ENCODE peak calls at places on chromosomes 3 and 15, in five cellular contexts. W is effector memory CD8-positive, alpha-beta T cell; X is HCEC 1CT; F is neural progenitor cell; P is activated T-helper 9 cell treated with anti-CD3 and anti-CD28 coated beads, Interleukin-2, amount 50 U/mL, for 16 hours. T is an unnamed sample.

GRCh38 chr15:69780374-69780773 is 317.3 kb downstream of the TLE3 start:
- DNase-seq in W (no peak), X (no peak), F (no peak), P (no peak), T (no peak)

GRCh38 chr3:52838561-52839267 is 3.9 kb upstream of the MUSTN1 start:
- DNase-seq in W (no peak), X (no peak), F (no peak), P (no peak), T (no peak)

GRCh38 chr15:40080847-40081246 is 27.8 kb downstream of the BMF start:
- DNase-seq in W (no peak), X (no peak), F (no peak), P (no peak), T (no peak)

GRCh38 chr3:10558726-10559125 is 53.3 kb upstream of the ATP2B2 start:
- DNase-seq in W (no peak), X (no peak), F (no peak), P (no peak), T (no peak)

GRCh38 chr3:43405888-43406636 is 119.7 kb downstream of the SNRK start:
- DNase-seq in W (no peak), X (peak; percentile 20), F (no peak), P (no peak), T (no peak)

GRCh38 chr3:157087398-157088132 is 72.4 kb downstream of the CCNL1 start:
- DNase-seq in W (no peak), X (no peak), F (no peak), P (no peak), T (no peak)

GRCh38 chr3:14214764-14215163 is 36.1 kb downstream of the LSM3 start:
- DNase-seq in W (no peak), X (no peak), F (no peak), P (no peak), T (no peak)

GRCh38 chr3:184717608-184717995 is 5.7 kb upstream of the MAGEF1 start:
- DNase-seq in W (no peak), X (no peak), F (peak; percentile 62), P (no peak), T (no peak)

GRCh38 chr3:172622916-172623700 is 87.8 kb downstream of the NCEH1 start:
- DNase-seq in W (peak; percentile 17), X (peak; percentile 60), F (peak; percentile 51), P (no peak), T (peak; percentile 22)

GRCh38 chr3:12869025-12869695 is 27.8 kb upstream of the RPL32 start:
- DNase-seq in W (no peak), X (no peak), F (peak; percentile 93), P (peak; percentile 11), T (no peak)

GRCh38 chr3:193641376-193641775 is 48.4 kb downstream of the OPA1 start:
- DNase-seq in W (no peak), X (no peak), F (no peak), P (no peak), T (no peak)

GRCh38 chr15:73142802-73143762 is 90.8 kb downstream of the NEO1 start:
- DNase-seq in W (no peak), X (no peak), F (no peak), P (no peak), T (no peak)

GRCh38 chr3:134708025-134708597 is 57.3 kb upstream of the KY start:
- DNase-seq in W (no peak), X (no peak), F (no peak), P (no peak), T (no peak)

GRCh38 chr15:64599716-64600115 is 139.3 kb downstream of the ZNF609 start:
- DNase-seq in W (no peak), X (no peak), F (no peak), P (no peak), T (no peak)

GRCh38 chr3:38084019-38084968 is 45.3 kb downstream of the DLEC1 start:
- DNase-seq in W (peak; percentile 23), X (peak; percentile 57), F (peak; percentile 21), P (no peak), T (no peak)

GRCh38 chr3:185270262-185270955 is 16.6 kb upstream of the EHHADH start:
- DNase-seq in W (no peak), X (peak; percentile 36), F (peak; percentile 64), P (no peak), T (no peak)

GRCh38 chr3:63561879-63562278 is 90.6 kb upstream of the SNTN start:
- DNase-seq in W (no peak), X (no peak), F (no peak), P (no peak), T (no peak)

GRCh38 chr3:138060792-138061191 is 50.8 kb downstream of the CLDN18 start:
- DNase-seq in W (no peak), X (no peak), F (no peak), P (no peak), T (no peak)

GRCh38 chr15:40070166-40070557 is 31.2 kb upstream of the SRP14 start:
- DNase-seq in W (no peak), X (no peak), F (no peak), P (no peak), T (no peak)

GRCh38 chr3:135908225-135908624 is 57.3 kb upstream of the PPP2R3A start:
- DNase-seq in W (no peak), X (peak; percentile 42), F (no peak), P (no peak), T (no peak)

GRCh38 chr3:119301662-119302061 is 7.5 kb downstream of the ARHGAP31 start:
- DNase-seq in W (no peak), X (no peak), F (no peak), P (no peak), T (no peak)

GRCh38 chr15:73870700-73871408 is 2.5 kb upstream of the TBC1D21 start:
- DNase-seq in W (no peak), X (no peak), F (no peak), P (no peak), T (no peak)

GRCh38 chr3:179526989-179527391 is 35.7 kb upstream of the ACTL6A start:
- DNase-seq in W (no peak), X (peak; percentile 86), F (peak; percentile 77), P (no peak), T (no peak)

GRCh38 chr3:103499967-103500366 is 1065.2 kb downstream of the ZPLD1 start:
- DNase-seq in W (no peak), X (no peak), F (no peak), P (no peak), T (no peak)

GRCh38 chr3:58234516-58234931 is 3.1 kb upstream of the ABHD6 start:
- DNase-seq in W (no peak), X (peak; percentile 65), F (no peak), P (no peak), T (no peak)

GRCh38 chr3:133884547-133885240 is 11.0 kb downstream of the RAB6B start:
- DNase-seq in W (no peak), X (no peak), F (no peak), P (no peak), T (no peak)

GRCh38 chr15:70206668-70207067 is 109.0 kb upstream of the TLE3 start:
- DNase-seq in W (no peak), X (no peak), F (no peak), P (no peak), T (no peak)

GRCh38 chr15:32723171-32723948 is 5.6 kb downstream of the GREM1 start:
- DNase-seq in W (no peak), X (peak; percentile 28), F (no peak), P (no peak), T (no peak)

GRCh38 chr15:78757636-78757905 is 53.7 kb downstream of the ADAMTS7 start:
- DNase-seq in W (no peak), X (no peak), F (no peak), P (no peak), T (no peak)

GRCh38 chr3:184345678-184346144 is 8.3 kb downstream of the FAM131A start:
- DNase-seq in W (no peak), X (peak; percentile 61), F (peak; percentile 88), P (no peak), T (no peak)

GRCh38 chr3:52891164-52891563 is 6.2 kb downstream of the STIMATE start:
- DNase-seq in W (no peak), X (no peak), F (no peak), P (peak; percentile 31), T (no peak)

GRCh38 chr3:61601831-61602230 is 40.5 kb downstream of the PTPRG start:
- DNase-seq in W (no peak), X (no peak), F (no peak), P (no peak), T (no peak)

GRCh38 chr3:30626443-30627181 is 20.2 kb downstream of the TGFBR2 start:
- DNase-seq in W (no peak), X (peak; percentile 73), F (no peak), P (no peak), T (no peak)